ENCODE peak calls at places on chromosomes 11 and 22, in five cellular contexts. One of them, this sample, is unnamed. For H3K27me3, the result is how much of the 10 kb centered on the place peaks cover.

GRCh38 chr22:20520093-20520511 is 12.7 kb downstream of the MED15 start:
- DNase-seq in aorta: no peak
- DNase-seq in hepatocyte: no peak
- DNase-seq in GM23248: peak
- DNase-seq in upper lobe of right lung: no peak
- DNase-seq in this sample: no peak

GRCh38 chr11:108912587-108912986 is 247.7 kb downstream of the DDX10 start:
- DNase-seq in aorta: no peak
- DNase-seq in hepatocyte: peak
- DNase-seq in GM23248: peak
- DNase-seq in upper lobe of right lung: no peak
- DNase-seq in this sample: no peak

GRCh38 chr11:23995891-23996290 is 501.0 kb upstream of the LUZP2 start:
- DNase-seq in aorta: no peak
- DNase-seq in hepatocyte: no peak
- DNase-seq in GM23248: no peak
- DNase-seq in upper lobe of right lung: no peak
- DNase-seq in this sample: no peak

GRCh38 chr11:8587915-8588314 is 6.1 kb downstream of the STK33 start:
- DNase-seq in aorta: no peak
- DNase-seq in hepatocyte: no peak
- DNase-seq in GM23248: no peak
- DNase-seq in upper lobe of right lung: no peak
- DNase-seq in this sample: no peak

GRCh38 chr11:2816941-2817421 is 68.6 kb downstream of the CDKN1C start:
- DNase-seq in aorta: peak
- DNase-seq in hepatocyte: no peak
- DNase-seq in GM23248: peak
- DNase-seq in upper lobe of right lung: peak
- DNase-seq in this sample: no peak

GRCh38 chr11:62479631-62480201 is 60.9 kb downstream of the SCGB1A1 start:
- DNase-seq in aorta: no peak
- DNase-seq in hepatocyte: no peak
- DNase-seq in GM23248: peak
- DNase-seq in upper lobe of right lung: no peak
- DNase-seq in this sample: no peak

GRCh38 chr11:15800121-15800800 is 556.1 kb downstream of the SOX6 start:
- DNase-seq in aorta: no peak
- DNase-seq in hepatocyte: peak
- DNase-seq in GM23248: peak
- DNase-seq in upper lobe of right lung: peak
- DNase-seq in this sample: peak

GRCh38 chr11:60830478-60831142 is 11.3 kb upstream of the CCDC86 start:
- DNase-seq in aorta: no peak
- DNase-seq in hepatocyte: no peak
- DNase-seq in GM23248: no peak
- DNase-seq in upper lobe of right lung: no peak
- DNase-seq in this sample: no peak

GRCh38 chr11:60899021-60899936 is 7.1 kb downstream of the PRPF19 start:
- DNase-seq in aorta: no peak
- DNase-seq in hepatocyte: peak
- DNase-seq in GM23248: peak
- DNase-seq in upper lobe of right lung: no peak
- DNase-seq in this sample: peak

GRCh38 chr11:61750631-61751273 is 1.7 kb upstream of the MYRF start:
- DNase-seq in aorta: no peak
- DNase-seq in hepatocyte: no peak
- DNase-seq in GM23248: no peak
- DNase-seq in upper lobe of right lung: no peak
- DNase-seq in this sample: no peak

GRCh38 chr11:8814209-8814922 is 96.6 kb upstream of the AKIP1 start:
- DNase-seq in aorta: no peak
- DNase-seq in hepatocyte: peak
- DNase-seq in GM23248: peak
- DNase-seq in upper lobe of right lung: no peak
- DNase-seq in this sample: peak

GRCh38 chr11:63858628-63859550 is 20.0 kb downstream of the MARK2 start:
- DNase-seq in aorta: peak
- DNase-seq in hepatocyte: peak
- DNase-seq in GM23248: peak
- DNase-seq in upper lobe of right lung: no peak
- DNase-seq in this sample: peak

GRCh38 chr11:22130462-22131053 is 62.3 kb upstream of the ANO5 start:
- DNase-seq in aorta: no peak
- DNase-seq in hepatocyte: peak
- DNase-seq in GM23248: peak
- DNase-seq in upper lobe of right lung: no peak
- DNase-seq in this sample: no peak

GRCh38 chr22:49404576-49405199 is 423.0 kb downstream of the BRD1 start:
- DNase-seq in aorta: peak
- DNase-seq in hepatocyte: no peak
- DNase-seq in GM23248: no peak
- DNase-seq in upper lobe of right lung: no peak
- DNase-seq in this sample: no peak

GRCh38 chr11:17333799-17334586 is 17.6 kb upstream of the NCR3LG1 start:
- DNase-seq in aorta: no peak
- DNase-seq in hepatocyte: no peak
- DNase-seq in GM23248: no peak
- DNase-seq in upper lobe of right lung: no peak
- DNase-seq in this sample: no peak

GRCh38 chr11:4190098-4190497 is 95.5 kb downstream of the RRM1 start:
- DNase-seq in aorta: no peak
- DNase-seq in hepatocyte: no peak
- DNase-seq in GM23248: no peak
- DNase-seq in upper lobe of right lung: no peak
- DNase-seq in this sample: no peak

GRCh38 chr22:21686193-21686608 is 20.4 kb downstream of the PPIL2 start:
- DNase-seq in aorta: no peak
- DNase-seq in hepatocyte: no peak
- DNase-seq in GM23248: no peak
- DNase-seq in upper lobe of right lung: no peak
- DNase-seq in this sample: no peak

GRCh38 chr22:37207981-37208380 is 4.3 kb downstream of the SSTR3 start:
- DNase-seq in aorta: peak
- DNase-seq in hepatocyte: no peak
- DNase-seq in GM23248: no peak
- DNase-seq in upper lobe of right lung: no peak
- DNase-seq in this sample: no peak

GRCh38 chr22:47805394-47805935 is 1043.0 kb downstream of the TBC1D22A start:
- DNase-seq in aorta: no peak
- DNase-seq in hepatocyte: no peak
- DNase-seq in GM23248: no peak
- DNase-seq in upper lobe of right lung: no peak
- DNase-seq in this sample: no peak

GRCh38 chr22:46758867-46759290 is 3.6 kb upstream of the TBC1D22A start:
- DNase-seq in aorta: no peak
- DNase-seq in hepatocyte: peak
- DNase-seq in GM23248: peak
- DNase-seq in upper lobe of right lung: peak
- DNase-seq in this sample: peak

GRCh38 chr11:71488086-71488967 is 35.3 kb downstream of the NADSYN1 start:
- DNase-seq in aorta: peak
- DNase-seq in hepatocyte: peak
- DNase-seq in GM23248: no peak
- DNase-seq in upper lobe of right lung: no peak
- DNase-seq in this sample: no peak

GRCh38 chr11:61325649-61326414 is 7.1 kb downstream of the DDB1 start:
- DNase-seq in aorta: peak
- DNase-seq in hepatocyte: no peak
- DNase-seq in GM23248: no peak
- DNase-seq in upper lobe of right lung: no peak
- DNase-seq in this sample: peak

GRCh38 chr11:13238879-13239514 is 38.6 kb upstream of the BMAL1 start:
- DNase-seq in aorta: no peak
- DNase-seq in hepatocyte: peak
- DNase-seq in GM23248: peak
- DNase-seq in upper lobe of right lung: no peak
- DNase-seq in this sample: peak

GRCh38 chr22:46969961-46970360 is 207.5 kb downstream of the TBC1D22A start:
- DNase-seq in aorta: no peak
- DNase-seq in hepatocyte: no peak
- DNase-seq in GM23248: no peak
- DNase-seq in upper lobe of right lung: no peak
- DNase-seq in this sample: no peak

GRCh38 chr22:37126882-37127281 is 17.4 kb upstream of the TMPRSS6 start:
- DNase-seq in aorta: no peak
- DNase-seq in hepatocyte: no peak
- DNase-seq in GM23248: no peak
- DNase-seq in upper lobe of right lung: no peak
- DNase-seq in this sample: no peak

GRCh38 chr22:50034126-50035081 is 21.8 kb upstream of the IL17REL start:
- DNase-seq in aorta: peak
- DNase-seq in hepatocyte: no peak
- DNase-seq in GM23248: no peak
- DNase-seq in upper lobe of right lung: peak
- DNase-seq in this sample: no peak

GRCh38 chr11:124863137-124863825 is 2.0 kb upstream of the ROBO3 start:
- DNase-seq in aorta: no peak
- DNase-seq in hepatocyte: peak
- DNase-seq in GM23248: peak
- DNase-seq in upper lobe of right lung: peak
- DNase-seq in this sample: peak

DNA sequence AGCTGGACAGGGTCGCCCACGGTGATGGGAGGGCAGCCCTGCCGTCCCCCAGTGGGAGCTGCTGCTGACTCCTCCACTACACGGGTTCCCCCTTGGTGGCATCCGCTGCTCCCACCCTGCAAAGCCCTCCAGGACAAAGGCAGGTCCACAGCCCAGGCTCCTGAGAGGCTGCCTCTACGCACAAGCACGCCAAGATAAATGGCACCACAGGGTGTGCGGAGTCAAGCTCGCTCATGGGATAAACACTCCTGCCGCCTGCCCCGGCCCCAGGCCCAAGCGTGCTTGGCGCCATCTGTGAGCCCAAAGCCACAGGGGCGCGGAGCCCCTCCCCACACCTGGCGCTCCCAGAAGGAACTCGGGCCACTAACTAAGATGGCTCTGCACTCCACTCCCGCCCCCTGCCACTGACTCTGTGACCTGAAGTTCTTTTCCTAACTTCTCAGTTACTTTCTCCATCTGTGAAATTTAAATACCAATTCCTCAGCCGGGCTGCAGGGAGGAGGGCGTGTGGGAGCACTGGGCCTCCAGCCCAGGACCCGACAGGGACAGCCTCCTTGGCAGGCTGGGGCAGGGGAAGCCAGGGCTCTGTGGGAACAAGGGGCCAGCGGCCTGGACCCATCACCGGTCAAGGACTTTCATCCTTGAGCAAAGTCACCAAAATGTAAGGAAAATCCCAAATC is 14.9 kb downstream of the EHD1 start:
- DNase-seq in aorta: no peak
- DNase-seq in hepatocyte: no peak
- DNase-seq in GM23248: peak
- DNase-seq in upper lobe of right lung: no peak
- DNase-seq in this sample: no peak
- H3K27ac ChIP-seq in aorta: peak
- H3K27ac ChIP-seq in hepatocyte: peak
- H3K27ac ChIP-seq in GM23248: peak
- H3K27ac ChIP-seq in upper lobe of right lung: peak
- H3K27ac ChIP-seq in this sample: peak

GRCh38 chr22:35214968-35215367 is 42.3 kb upstream of the HMGXB4 start:
- DNase-seq in aorta: no peak
- DNase-seq in hepatocyte: no peak
- DNase-seq in GM23248: no peak
- DNase-seq in upper lobe of right lung: no peak
- DNase-seq in this sample: no peak
- H3K27me3 ChIP-seq in aorta: under half
- H3K27me3 ChIP-seq in hepatocyte: under half
- H3K27me3 ChIP-seq in GM23248: under half
- H3K27me3 ChIP-seq in upper lobe of right lung: under half
- H3K27me3 ChIP-seq in this sample: under half

GRCh38 chr11:120385690-120386089 is 49.5 kb downstream of the ARHGEF12 start:
- DNase-seq in aorta: no peak
- DNase-seq in hepatocyte: no peak
- DNase-seq in GM23248: no peak
- DNase-seq in upper lobe of right lung: no peak
- DNase-seq in this sample: no peak

GRCh38 chr11:120385110-120385509 is 48.9 kb downstream of the ARHGEF12 start:
- DNase-seq in aorta: no peak
- DNase-seq in hepatocyte: no peak
- DNase-seq in GM23248: no peak
- DNase-seq in upper lobe of right lung: no peak
- DNase-seq in this sample: no peak

GRCh38 chr11:120384476-120384875 is 48.3 kb downstream of the ARHGEF12 start:
- DNase-seq in aorta: no peak
- DNase-seq in hepatocyte: no peak
- DNase-seq in GM23248: no peak
- DNase-seq in upper lobe of right lung: no peak
- DNase-seq in this sample: no peak

GRCh38 chr11:120381401-120381800 is 45.2 kb downstream of the ARHGEF12 start:
- DNase-seq in aorta: no peak
- DNase-seq in hepatocyte: no peak
- DNase-seq in GM23248: no peak
- DNase-seq in upper lobe of right lung: no peak
- DNase-seq in this sample: no peak

DNA sequence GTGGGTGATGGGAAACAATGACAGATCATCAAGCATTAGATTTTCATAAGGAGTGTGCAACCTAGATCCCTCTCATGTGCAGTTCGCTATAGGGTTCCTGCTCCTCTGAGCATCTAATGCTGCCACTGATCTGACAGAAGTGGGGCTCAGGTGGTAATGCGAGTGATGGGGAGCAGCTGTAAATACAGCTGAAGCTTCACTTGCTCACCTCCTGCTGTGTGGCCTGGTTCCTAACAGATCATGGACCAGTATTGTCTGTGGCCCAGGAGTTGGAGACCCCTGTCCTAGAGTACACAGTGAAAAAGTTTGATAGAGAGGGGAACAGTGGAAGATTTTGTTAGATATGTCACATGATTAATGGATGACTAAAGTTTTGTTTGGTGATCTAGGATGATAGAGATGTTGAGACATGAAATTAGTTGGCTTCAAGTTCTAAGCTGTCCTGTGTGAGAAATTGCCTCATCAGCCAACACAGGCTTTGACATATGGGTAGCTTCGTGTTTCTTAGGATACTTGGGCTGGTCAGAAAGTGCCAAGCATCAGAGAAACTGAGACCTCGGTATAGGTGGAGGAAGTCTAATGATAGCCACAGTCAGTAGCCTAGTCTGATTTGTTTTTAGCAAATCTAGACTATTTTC is 47.4 kb downstream of the ARHGEF12 start:
- DNase-seq in aorta: no peak
- DNase-seq in hepatocyte: no peak
- DNase-seq in GM23248: peak
- DNase-seq in upper lobe of right lung: no peak
- DNase-seq in this sample: no peak
- H3K4me3 ChIP-seq in aorta: no peak
- H3K4me3 ChIP-seq in hepatocyte: no peak
- H3K4me3 ChIP-seq in GM23248: no peak
- H3K4me3 ChIP-seq in upper lobe of right lung: no peak
- H3K4me3 ChIP-seq in this sample: no peak

DNA sequence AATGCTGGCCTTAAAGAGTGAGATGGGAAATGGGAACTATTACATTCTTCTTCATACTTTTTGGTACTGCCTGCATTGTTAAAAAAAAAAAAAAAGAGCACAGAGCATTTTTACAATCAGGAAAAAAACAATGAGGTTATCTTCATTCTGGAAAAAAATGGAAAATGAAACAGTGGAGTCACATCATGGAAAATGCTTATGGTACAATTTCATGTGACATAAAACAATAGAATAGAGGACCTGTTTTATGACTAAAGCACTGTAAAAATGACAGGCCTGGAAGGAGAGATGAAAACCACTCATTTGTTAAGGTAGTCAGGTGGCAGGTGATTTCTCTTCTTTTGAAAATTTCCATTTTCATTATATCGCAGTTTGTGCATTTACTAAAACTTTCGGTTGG is 75.0 kb downstream of the TIMP3 start:
- DNase-seq in aorta: no peak
- DNase-seq in hepatocyte: no peak
- DNase-seq in GM23248: no peak
- DNase-seq in upper lobe of right lung: no peak
- DNase-seq in this sample: no peak
- H3K27ac ChIP-seq in aorta: no peak
- H3K27ac ChIP-seq in hepatocyte: no peak
- H3K27ac ChIP-seq in GM23248: no peak
- H3K27ac ChIP-seq in upper lobe of right lung: no peak
- H3K27ac ChIP-seq in this sample: no peak